ENCODE peak calls at places on chromosomes 11 and 22, in seven cellular contexts. Q is NCI-H187, W is NCI-H460, V is lung microvascular endothelial cell, A is cerebellum, B is fibroblast of pulmonary artery, J is neural crest cell. F is an unnamed sample.

GRCh38 chr22:33299245-33299956 is 241.2 kb upstream of the SYN3 start:
- DNase-seq in Q (no peak), W (no peak), V (no peak), A (no peak), B (no peak), J (no peak), F (no peak)

GRCh38 chr11:2269601-2270321 is 627 bp downstream of the ASCL2 start:
- DNase-seq in Q (no peak), W (no peak), V (peak; percentile 64), A (no peak), B (peak; percentile 65), J (peak; percentile 44), F (peak; percentile 74)

GRCh38 chr11:35324981-35325380 is 94.4 kb downstream of the SLC1A2 start:
- DNase-seq in Q (no peak), W (no peak), V (no peak), A (no peak), B (no peak), J (no peak), F (no peak)

GRCh38 chr11:87281496-87281895 is 243.8 kb downstream of the TMEM135 start:
- DNase-seq in Q (no peak), W (peak; percentile 21), V (peak; percentile 87), A (no peak), B (peak; percentile 91), J (no peak), F (peak; percentile 87)

GRCh38 chr22:40417041-40417440 is 46.6 kb downstream of the SGSM3 start:
- DNase-seq in Q (no peak), W (no peak), V (no peak), A (no peak), B (no peak), J (no peak), F (no peak)

GRCh38 chr11:44572884-44573283 is 7.4 kb downstream of the CD82 start:
- DNase-seq in Q (no peak), W (no peak), V (no peak), A (no peak), B (no peak), J (no peak), F (no peak)

GRCh38 chr11:848380-848931 is 5.8 kb downstream of the TSPAN4 start:
- DNase-seq in Q (no peak), W (no peak), V (peak; percentile 44), A (peak; percentile 76), B (peak; percentile 38), J (no peak), F (peak; percentile 69)

GRCh38 chr22:29194269-29194668 is 11.4 kb upstream of the EMID1 start:
- DNase-seq in Q (no peak), W (no peak), V (no peak), A (no peak), B (no peak), J (no peak), F (no peak)

GRCh38 chr22:28112548-28113043 is 193.5 kb upstream of the PITPNB start:
- DNase-seq in Q (no peak), W (peak; percentile 7), V (peak; percentile 43), A (peak; percentile 36), B (peak; percentile 69), J (no peak), F (peak; percentile 54)

GRCh38 chr11:102936864-102937509 is 18.5 kb downstream of the MMP13 start:
- DNase-seq in Q (no peak), W (no peak), V (no peak), A (no peak), B (no peak), J (no peak), F (no peak)

GRCh38 chr22:19716041-19716828 is 1.9 kb downstream of the SEPTIN5 start:
- DNase-seq in Q (no peak), W (no peak), V (no peak), A (no peak), B (no peak), J (no peak), F (no peak)

GRCh38 chr22:40120783-40121182 is 56.9 kb upstream of the TNRC6B start:
- DNase-seq in Q (no peak), W (no peak), V (peak; percentile 45), A (no peak), B (no peak), J (no peak), F (peak; percentile 56)

GRCh38 chr11:63663809-63664208 is 7.4 kb downstream of the ATL3 start:
- DNase-seq in Q (no peak), W (no peak), V (peak; percentile 73), A (no peak), B (peak; percentile 63), J (no peak), F (peak; percentile 74)

GRCh38 chr11:66689661-66690590 is 12.2 kb upstream of the RBM4B start:
- DNase-seq in Q (no peak), W (no peak), V (no peak), A (peak; percentile 51), B (no peak), J (no peak), F (no peak)

GRCh38 chr11:61406991-61407728 is 14.8 kb downstream of the TMEM216 start:
- DNase-seq in Q (no peak), W (no peak), V (no peak), A (no peak), B (no peak), J (no peak), F (no peak)

GRCh38 chr22:26642465-26643367 is 14.7 kb upstream of the MIAT start:
- DNase-seq in Q (no peak), W (no peak), V (no peak), A (no peak), B (no peak), J (no peak), F (no peak)

GRCh38 chr11:109037856-109038780 is 373.2 kb downstream of the DDX10 start:
- DNase-seq in Q (no peak), W (no peak), V (peak; percentile 83), A (no peak), B (peak; percentile 82), J (no peak), F (peak; percentile 86)

GRCh38 chr11:125301301-125301700 is 136.8 kb downstream of the PKNOX2 start:
- DNase-seq in Q (no peak), W (no peak), V (no peak), A (no peak), B (no peak), J (no peak), F (peak; percentile 9)

GRCh38 chr11:103491777-103492176 is 382.6 kb downstream of the DYNC2H1 start:
- DNase-seq in Q (no peak), W (no peak), V (no peak), A (no peak), B (no peak), J (no peak), F (peak; percentile 7)

GRCh38 chr22:19448076-19448607 is 631 bp upstream of the C22orf39 start:
- DNase-seq in Q (peak; percentile 75), W (peak; percentile 16), V (no peak), A (peak; percentile 69), B (peak; percentile 70), J (no peak), F (peak; percentile 59)

GRCh38 chr22:26446808-26447515 is 17.9 kb downstream of the ASPHD2 start:
- DNase-seq in Q (no peak), W (no peak), V (no peak), A (no peak), B (no peak), J (no peak), F (no peak)

GRCh38 chr11:47394050-47394321 is 14.4 kb upstream of the SLC39A13 start:
- DNase-seq in Q (no peak), W (no peak), V (no peak), A (no peak), B (no peak), J (no peak), F (no peak)

F was measured in dermis blood vessel endothelial cell.